ENCODE peak calls at places on chromosomes 6 and 20, in five cellular contexts. M is K562, D is SK-N-SH, K is HCT116, B is HepG2. Z is an unnamed sample.

GRCh38 chr6:87281426-87281825 is 41.0 kb upstream of the SMIM8 start:
- DNase-seq in M (no peak), D (no peak), K (no peak), B (no peak), Z (no peak)

GRCh38 chr6:26205161-26205624 is 118.0 kb downstream of the HFE start:
- DNase-seq in M (peak), D (peak), K (peak), B (peak), Z (peak)

GRCh38 chr6:63352587-63353281 is 33.0 kb upstream of the LGSN start:
- DNase-seq in M (no peak), D (peak), K (peak), B (peak), Z (no peak)

GRCh38 chr20:17878912-17879602 is 89.5 kb downstream of the SNX5 start:
- DNase-seq in M (no peak), D (no peak), K (no peak), B (no peak), Z (no peak)

GRCh38 chr6:137265574-137265973 is 46.4 kb upstream of the IFNGR1 start:
- DNase-seq in M (no peak), D (no peak), K (no peak), B (no peak), Z (no peak)

GRCh38 chr6:24205020-24205492 is 79.0 kb downstream of the NRSN1 start:
- DNase-seq in M (peak), D (peak), K (peak), B (peak), Z (peak)

GRCh38 chr6:4805553-4806307 is 29.5 kb downstream of the CDYL start:
- DNase-seq in M (no peak), D (peak), K (peak), B (peak), Z (peak)

GRCh38 chr6:10759884-10760329 is 12.3 kb downstream of the TMEM14B start:
- DNase-seq in M (peak), D (no peak), K (peak), B (no peak), Z (peak)

GRCh38 chr20:44643596-44644383 is 7.7 kb downstream of the ADA start:
- DNase-seq in M (no peak), D (no peak), K (no peak), B (peak), Z (peak)

GRCh38 chr6:37210313-37210898 is 40.5 kb downstream of the PIM1 start:
- DNase-seq in M (peak), D (peak), K (peak), B (peak), Z (peak)

GRCh38 chr20:37436527-37436926 is 84.5 kb upstream of the NNAT start:
- DNase-seq in M (no peak), D (no peak), K (no peak), B (no peak), Z (no peak)

GRCh38 chr6:154435400-154435945 is 75.0 kb downstream of the CNKSR3 start:
- DNase-seq in M (no peak), D (no peak), K (no peak), B (no peak), Z (no peak)

GRCh38 chr6:33979750-33980149 is 166.1 kb downstream of the GRM4 start:
- DNase-seq in M (no peak), D (peak), K (no peak), B (no peak), Z (no peak)

GRCh38 chr6:12163149-12163548 is 127.0 kb upstream of the EDN1 start:
- DNase-seq in M (no peak), D (no peak), K (no peak), B (no peak), Z (no peak)

GRCh38 chr20:4649941-4650681 is 71.6 kb upstream of the PRND start:
- DNase-seq in M (no peak), D (no peak), K (no peak), B (no peak), Z (no peak)

GRCh38 chr20:64233725-64234124 is 21.8 kb upstream of the PCMTD2 start:
- DNase-seq in M (no peak), D (no peak), K (no peak), B (no peak), Z (no peak)

GRCh38 chr20:38201356-38201755 is 36.3 kb upstream of the TGM2 start:
- DNase-seq in M (peak), D (no peak), K (no peak), B (no peak), Z (no peak)

GRCh38 chr6:42618105-42618504 is 54.3 kb downstream of the UBR2 start:
- DNase-seq in M (no peak), D (no peak), K (no peak), B (no peak), Z (no peak)

GRCh38 chr6:39887692-39888450 is 46.4 kb downstream of the MOCS1 start:
- DNase-seq in M (no peak), D (no peak), K (no peak), B (peak), Z (no peak)

DNA sequence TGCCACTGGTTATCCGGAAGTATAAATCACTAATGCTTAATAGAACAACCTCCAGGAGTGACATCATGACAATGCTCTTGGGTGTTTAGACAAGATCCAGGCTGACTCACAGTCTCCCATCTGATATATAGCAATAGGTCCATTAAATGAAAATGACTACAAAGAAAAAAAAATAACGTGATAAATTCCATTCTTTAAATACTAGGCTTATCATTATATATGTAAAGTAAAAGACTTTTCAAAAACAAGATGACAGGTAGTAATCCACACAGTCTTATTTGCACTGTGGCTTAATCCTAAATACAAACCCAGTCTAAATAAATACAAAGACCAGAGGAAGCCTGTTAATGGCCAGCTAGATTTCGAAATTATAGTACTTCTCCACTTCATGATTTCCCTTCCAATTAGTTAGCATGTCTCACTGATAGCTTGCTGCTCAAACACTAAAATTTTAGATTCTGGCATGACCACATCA is 149.1 kb upstream of the BEND3 start:
- DNase-seq in M (no peak), D (peak), K (no peak), B (peak), Z (no peak)
- TF ChIP-seq SIN3A in M (no peak), D (no peak), K (no peak), B (no peak), Z (no peak)

GRCh38 chr6:44202332-44202971 is 14.3 kb upstream of the MYMX start:
- DNase-seq in M (no peak), D (no peak), K (no peak), B (no peak), Z (no peak)

GRCh38 chr6:44201200-44201599 is 15.5 kb upstream of the MYMX start:
- DNase-seq in M (peak), D (no peak), K (no peak), B (no peak), Z (no peak)

GRCh38 chr6:44202972-44203750 is 13.6 kb upstream of the MYMX start:
- DNase-seq in M (no peak), D (no peak), K (no peak), B (no peak), Z (no peak)

GRCh38 chr6:44199883-44200282 is 16.8 kb upstream of the MYMX start:
- DNase-seq in M (no peak), D (no peak), K (no peak), B (no peak), Z (no peak)

GRCh38 chr6:44201638-44202303 is 15.0 kb upstream of the MYMX start:
- DNase-seq in M (peak), D (no peak), K (no peak), B (no peak), Z (no peak)
- TF ChIP-seq REST in M (no peak), D (no peak), K (no peak), B (no peak), Z (no peak)

DNA sequence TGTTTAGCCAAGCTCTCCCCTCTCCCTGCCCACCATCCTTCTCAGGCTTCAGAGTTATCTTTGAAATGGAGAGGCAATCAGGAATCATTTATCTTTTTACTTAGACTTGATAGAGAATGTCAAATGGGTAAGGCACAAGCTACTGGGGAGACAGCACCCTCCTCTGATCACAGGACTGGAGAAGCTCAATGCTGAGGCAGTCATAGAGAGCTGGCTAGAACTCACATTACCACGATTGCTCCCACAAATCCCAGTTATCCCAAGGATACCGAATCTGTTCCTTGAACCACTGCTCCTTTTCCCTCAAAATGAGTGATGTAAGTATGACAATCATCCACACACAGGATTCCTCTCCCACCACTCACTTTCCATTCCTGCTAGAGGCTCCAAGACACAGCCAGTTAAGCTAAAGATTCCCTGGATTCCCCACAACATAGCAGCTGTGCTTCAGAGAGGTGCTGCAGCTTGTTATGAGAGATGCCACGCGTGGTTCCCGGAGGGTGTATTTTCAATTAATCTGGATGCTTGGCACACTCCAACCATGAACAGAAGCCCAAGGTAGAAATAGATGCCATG is 96.2 kb upstream of the VGLL2 start:
- DNase-seq in M (no peak), D (no peak), K (no peak), B (no peak), Z (no peak)
- TF ChIP-seq SIN3A in M (no peak), D (no peak), K (no peak), B (no peak), Z (no peak)

GRCh38 chr6:148144917-148145521 is 197.6 kb upstream of the SASH1 start:
- DNase-seq in M (peak), D (peak), K (peak), B (peak), Z (peak)

GRCh38 chr6:148142821-148143220 is 199.8 kb upstream of the SASH1 start:
- DNase-seq in M (no peak), D (no peak), K (no peak), B (no peak), Z (no peak)

GRCh38 chr6:148147431-148147830 is 195.2 kb upstream of the SASH1 start:
- DNase-seq in M (no peak), D (no peak), K (no peak), B (no peak), Z (no peak)

GRCh38 chr6:148143771-148144170 is 198.9 kb upstream of the SASH1 start:
- DNase-seq in M (no peak), D (no peak), K (no peak), B (no peak), Z (no peak)

GRCh38 chr6:148146717-148147116 is 195.9 kb upstream of the SASH1 start:
- DNase-seq in M (no peak), D (no peak), K (peak), B (no peak), Z (no peak)
- TF ChIP-seq REST in M (no peak), D (no peak), K (no peak), B (no peak), Z (no peak)

DNA sequence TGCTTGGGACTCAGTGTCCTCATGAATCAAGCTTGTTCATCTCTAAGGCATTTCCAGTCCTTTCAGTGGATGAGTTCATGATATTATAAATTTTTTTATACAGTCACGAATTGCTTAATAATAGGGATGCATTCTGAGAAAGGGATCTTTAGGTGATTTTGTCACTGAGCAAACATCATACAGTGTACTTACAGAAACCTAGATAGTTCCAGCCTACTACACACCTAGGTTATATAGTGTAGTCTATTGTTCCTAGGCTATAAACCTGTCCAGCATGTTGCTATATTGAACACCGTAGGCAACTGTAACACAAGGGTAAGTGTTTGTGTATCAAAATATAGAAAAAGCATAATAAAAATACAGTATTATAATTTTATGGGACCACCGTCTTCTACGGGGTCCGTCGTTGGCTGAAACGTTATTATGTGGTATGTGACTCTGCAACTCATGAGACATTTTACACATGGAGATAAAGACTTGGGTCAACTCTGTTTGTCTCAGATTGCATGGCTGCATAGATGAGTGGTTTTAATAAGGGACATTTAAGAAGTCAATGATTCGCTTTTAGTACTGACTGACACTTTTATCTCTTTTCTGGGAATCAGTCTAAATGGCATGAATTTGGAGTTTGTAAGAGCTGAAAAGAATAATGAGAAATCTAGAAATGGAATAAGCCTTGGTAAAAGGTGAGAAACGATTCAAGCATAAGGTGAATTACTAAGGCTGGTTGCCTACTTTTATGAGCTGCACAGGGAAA is 33.2 kb downstream of the CLIC5 start:
- DNase-seq in M (no peak), D (no peak), K (no peak), B (no peak), Z (no peak)
- TF ChIP-seq SIN3A in M (no peak), D (no peak), K (no peak), B (no peak), Z (no peak)

GRCh38 chr20:57678340-57678739 is 31.5 kb downstream of the PMEPA1 start:
- DNase-seq in M (no peak), D (peak), K (no peak), B (no peak), Z (no peak)

GRCh38 chr20:57679113-57679512 is 30.7 kb downstream of the PMEPA1 start:
- DNase-seq in M (no peak), D (no peak), K (no peak), B (no peak), Z (no peak)

GRCh38 chr20:57675773-57676172 is 34.0 kb downstream of the PMEPA1 start:
- DNase-seq in M (no peak), D (no peak), K (no peak), B (no peak), Z (no peak)

GRCh38 chr20:57676517-57677322 is 33.1 kb downstream of the PMEPA1 start:
- DNase-seq in M (no peak), D (no peak), K (no peak), B (no peak), Z (no peak)

DNA sequence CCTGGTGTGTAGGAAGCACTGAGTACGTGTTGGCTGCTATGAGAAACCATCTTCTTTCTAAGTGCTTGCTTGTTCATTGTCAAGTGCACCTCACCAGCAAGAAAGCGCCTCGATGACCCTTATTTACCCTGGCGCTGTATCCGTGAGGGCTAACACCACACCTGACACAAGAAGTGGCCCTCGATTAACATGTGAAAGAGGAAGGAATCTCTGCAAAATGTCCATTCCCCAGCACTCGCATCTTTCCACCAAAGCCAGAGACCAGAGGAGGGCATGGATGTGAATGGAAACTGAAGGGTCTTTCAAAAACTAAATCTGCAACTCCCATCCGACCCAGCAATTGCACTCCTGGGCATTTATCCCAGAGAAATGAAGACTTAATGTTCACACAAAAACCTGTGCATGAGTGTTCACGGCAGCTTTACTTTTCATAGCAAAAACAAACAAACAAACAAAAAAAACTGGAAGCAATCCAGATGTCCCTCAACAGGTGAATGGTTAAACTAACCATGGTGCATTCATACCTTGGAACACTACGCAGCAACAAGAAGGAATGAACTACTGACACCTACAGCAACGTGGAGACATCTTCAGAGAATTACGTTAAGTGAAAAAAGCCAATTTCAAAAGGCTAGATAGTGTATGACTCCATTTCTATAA is 32.4 kb downstream of the PMEPA1 start:
- DNase-seq in M (no peak), D (no peak), K (no peak), B (no peak), Z (no peak)
- TF ChIP-seq REST in M (no peak), D (no peak), K (no peak), B (no peak), Z (no peak)

GRCh38 chr6:64486952-64487351 is 851.4 kb downstream of the PHF3 start:
- DNase-seq in M (no peak), D (no peak), K (no peak), B (no peak), Z (no peak)
- TF ChIP-seq SIN3A in M (no peak), D (no peak), K (no peak), B (no peak), Z (no peak)

DNA sequence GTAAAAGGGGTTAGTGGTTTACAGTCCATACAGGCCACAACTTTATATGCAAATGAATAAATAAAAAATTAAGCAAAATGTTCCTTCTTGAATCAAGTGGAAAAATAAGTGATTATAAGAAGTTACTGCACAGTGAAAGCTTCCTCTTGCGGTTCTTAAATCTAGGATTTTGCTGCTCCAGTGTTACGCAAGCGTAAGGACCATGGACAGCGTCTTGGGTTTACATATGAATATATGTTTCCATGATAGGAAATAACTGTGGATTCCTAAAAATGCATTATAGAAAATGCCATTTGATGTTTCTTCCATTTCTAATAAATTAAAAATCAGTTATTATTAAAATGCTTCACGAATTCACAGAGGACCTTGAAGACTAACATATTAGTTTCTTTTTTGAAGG is 176.6 kb upstream of the POU3F2 start:
- DNase-seq in M (peak), D (no peak), K (no peak), B (peak), Z (no peak)
- TF ChIP-seq REST in M (peak), D (peak), K (peak), B (peak), Z (peak)

GRCh38 chr6:17883665-17884500 is 103.6 kb downstream of the KIF13A start:
- DNase-seq in M (no peak), D (no peak), K (no peak), B (peak), Z (no peak)

GRCh38 chr6:17886891-17887290 is 100.5 kb downstream of the KIF13A start:
- DNase-seq in M (no peak), D (no peak), K (no peak), B (no peak), Z (no peak)

GRCh38 chr6:17885889-17886576 is 101.4 kb downstream of the KIF13A start:
- DNase-seq in M (no peak), D (no peak), K (no peak), B (no peak), Z (no peak)

GRCh38 chr6:17885079-17885478 is 102.4 kb downstream of the KIF13A start:
- DNase-seq in M (no peak), D (no peak), K (no peak), B (no peak), Z (no peak)

DNA sequence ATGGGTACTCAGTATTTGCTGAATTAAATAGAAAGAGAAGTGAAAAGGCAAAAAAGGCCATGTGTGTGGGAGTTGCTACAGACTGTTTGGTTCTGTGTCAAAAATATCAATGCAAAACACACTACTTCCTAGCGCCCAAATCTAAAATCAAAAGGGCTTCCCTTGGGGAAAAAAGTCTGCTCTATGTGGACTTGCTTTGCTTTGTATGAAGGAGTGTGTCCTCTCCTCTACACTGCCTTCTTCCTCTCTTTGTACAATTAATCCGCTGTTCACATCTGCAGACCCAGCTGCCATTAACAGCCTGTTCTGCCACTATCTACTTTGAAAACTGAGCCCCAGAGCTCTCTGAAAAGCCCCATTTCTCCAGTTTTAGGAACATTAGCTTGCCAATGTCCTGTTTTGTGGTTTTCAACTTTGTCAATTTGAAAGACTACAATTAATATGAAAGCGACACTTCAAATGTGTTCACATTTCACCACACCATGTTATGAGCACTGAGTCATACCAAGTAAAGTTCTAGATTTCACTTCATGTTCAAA is 102.9 kb downstream of the KIF13A start:
- DNase-seq in M (peak), D (no peak), K (no peak), B (no peak), Z (no peak)
- TF ChIP-seq SIN3A in M (no peak), D (no peak), K (no peak), B (no peak), Z (no peak)

Z was measured in Panc1.